ENCODE peak calls at places on chromosomes 6 and 20, in six cellular contexts. U, O, Z, V, W and A are unnamed samples.

GRCh38 chr6:13526718-13527668 is 39.6 kb upstream of the GFOD1 start:
- DNase-seq in V (peak), U (peak), O (no peak), Z (no peak), W (no peak), A (no peak)

GRCh38 chr6:37272834-37273566 is 15.1 kb upstream of the TMEM217 start:
- DNase-seq in V (no peak), W (no peak), U (no peak), Z (no peak), O (no peak), A (no peak)

GRCh38 chr6:136609878-136610706 is 59.9 kb upstream of the MAP7 start:
- DNase-seq in O (peak), U (peak), W (peak), V (peak), Z (no peak), A (no peak)

GRCh38 chr20:51575486-51575885 is 33.0 kb upstream of the NFATC2 start:
- DNase-seq in O (no peak), W (no peak), U (no peak), V (no peak), Z (no peak), A (no peak)

GRCh38 chr20:63850689-63851547 is 10.4 kb upstream of the ABHD16B start:
- DNase-seq in O (no peak), U (no peak), W (no peak), Z (peak), V (no peak), A (no peak)

GRCh38 chr6:147065786-147066185 is 138.4 kb upstream of the STXBP5 start:
- DNase-seq in O (no peak), W (no peak), V (no peak), Z (no peak), U (no peak), A (no peak)

GRCh38 chr20:11432407-11432806 is 485.3 kb upstream of the BTBD3 start:
- DNase-seq in Z (no peak), V (peak), W (no peak), O (no peak), U (peak), A (no peak)

GRCh38 chr6:106431972-106432371 is 71.5 kb downstream of the CRYBG1 start:
- DNase-seq in U (no peak), O (no peak), W (no peak), V (no peak), Z (no peak), A (no peak)

GRCh38 chr20:8524716-8525343 is 392.8 kb downstream of the PLCB1 start:
- DNase-seq in V (no peak), Z (no peak), W (no peak), O (no peak), U (no peak), A (no peak)

GRCh38 chr6:122800906-122801305 is 11.8 kb downstream of the SMPDL3A start:
- DNase-seq in W (no peak), O (no peak), V (no peak), U (no peak), Z (no peak), A (no peak)

GRCh38 chr6:68760941-68761676 is 126.0 kb downstream of the ADGRB3 start:
- DNase-seq in U (no peak), O (no peak), V (no peak), Z (no peak), W (no peak), A (no peak)

GRCh38 chr6:52538252-52538905 is 38.5 kb downstream of the TRAM2 start:
- DNase-seq in Z (no peak), O (no peak), U (no peak), W (no peak), V (no peak), A (no peak)

GRCh38 chr6:156731436-156731835 is 45.7 kb upstream of the ARID1B start:
- DNase-seq in Z (no peak), W (no peak), V (peak), O (no peak), U (peak), A (no peak)

GRCh38 chr6:30730611-30731435 is 10.7 kb downstream of the TUBB start:
- DNase-seq in Z (peak), V (peak), W (peak), O (no peak), U (peak), A (peak)

GRCh38 chr20:52193133-52193532 is 1.6 kb upstream of the ZFP64 start:
- DNase-seq in V (no peak), Z (no peak), O (no peak), W (no peak), U (no peak), A (no peak)

GRCh38 chr6:44342052-44342451 is 398 bp upstream of the SPATS1 start:
- DNase-seq in O (no peak), U (peak), V (no peak), W (no peak), Z (peak), A (peak)

GRCh38 chr6:21522773-21523490 is 70.6 kb upstream of the SOX4 start:
- DNase-seq in W (no peak), Z (no peak), O (no peak), V (no peak), U (no peak), A (no peak)

GRCh38 chr6:40506956-40507355 is 80.2 kb downstream of the LRFN2 start:
- DNase-seq in O (no peak), V (no peak), W (no peak), Z (no peak), U (no peak), A (no peak)

GRCh38 chr20:4802522-4802921 is 80.8 kb downstream of the PRND start:
- DNase-seq in V (no peak), O (no peak), U (no peak), Z (no peak), W (no peak), A (no peak)

DNA sequence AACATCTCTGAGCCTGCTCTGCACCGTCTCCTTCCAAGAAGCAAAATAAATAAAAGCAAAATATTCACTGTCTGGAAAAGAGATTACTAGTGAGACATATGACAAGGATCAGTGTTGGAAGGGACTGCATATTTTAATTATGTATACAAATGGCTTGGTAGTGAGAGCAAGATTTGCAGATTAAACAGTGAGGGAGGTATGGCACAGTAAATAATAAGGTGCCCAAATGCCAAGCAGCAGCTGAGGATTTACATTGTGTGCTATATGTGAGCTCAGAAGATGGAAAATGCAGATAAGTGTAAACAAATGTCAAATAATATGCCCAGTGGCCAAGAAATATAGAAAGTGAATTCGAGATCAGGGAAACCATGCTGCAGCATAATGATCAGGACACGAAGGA is 173.8 kb upstream of the NRSN1 start:
- DNase-seq in O (no peak), U (no peak), Z (no peak), V (no peak), W (no peak), A (no peak)
- TF ChIP-seq CTCF in O (no peak), U (no peak), Z (no peak), V (no peak), W (no peak), A (no peak)

GRCh38 chr6:169726049-169726400 is 1.7 kb upstream of the PHF10 start:
- DNase-seq in U (no peak), O (no peak), W (no peak), V (no peak), Z (no peak), A (no peak)
- H3K27ac ChIP-seq in U (peak), O (no peak), W (no peak), V (no peak), Z (peak), A (peak)

DNA sequence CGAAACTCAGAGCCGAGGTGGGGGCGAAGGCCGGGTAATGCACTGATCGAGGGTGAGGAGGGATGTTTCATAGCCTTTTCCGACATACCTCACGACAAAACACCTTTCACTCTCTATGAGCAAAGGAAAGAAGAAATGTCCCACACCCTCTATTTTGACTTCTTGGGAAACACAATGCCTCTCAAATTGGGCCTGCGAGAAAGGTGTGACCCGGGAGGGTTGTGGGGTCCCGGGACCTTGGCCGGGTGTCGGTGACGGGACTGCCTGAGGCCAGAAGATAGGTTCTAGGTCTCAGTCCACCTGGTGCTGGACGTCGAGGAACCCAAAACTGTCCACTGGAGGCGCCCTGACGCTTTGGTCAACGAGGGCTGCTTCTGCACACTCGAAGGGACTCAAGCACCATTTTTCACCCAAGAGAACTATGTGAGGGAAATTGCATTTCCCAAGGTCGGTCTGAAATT is 41.1 kb upstream of the OSTM1 start:
- DNase-seq in O (no peak), V (peak), W (peak), U (peak), Z (peak), A (no peak)
- H3K4me3 ChIP-seq in O (peak), V (peak), W (peak), U (no peak), Z (no peak), A (peak)

GRCh38 chr20:43514062-43514971 is 6.8 kb downstream of the L3MBTL1 start:
- DNase-seq in U (peak), V (peak), W (peak), O (peak), Z (peak), A (peak)
- TF ChIP-seq CTCF in U (peak), V (no peak), W (no peak), O (peak), Z (peak), A (no peak)

GRCh38 chr6:150719861-150720260 is 120.2 kb downstream of the PLEKHG1 start:
- DNase-seq in V (no peak), O (no peak), Z (no peak), W (no peak), U (no peak), A (no peak)
- H3K27ac ChIP-seq in V (peak), O (no peak), Z (no peak), W (no peak), U (no peak), A (no peak)

GRCh38 chr6:16700202-16700997 is 60.9 kb downstream of the ATXN1 start:
- DNase-seq in O (no peak), W (no peak), Z (no peak), U (peak), V (no peak), A (no peak)
- H3K4me3 ChIP-seq in O (peak), W (no peak), Z (peak), U (no peak), V (peak), A (peak)

GRCh38 chr6:96089173-96089572 is 73.4 kb downstream of the FUT9 start:
- DNase-seq in W (peak), O (no peak), U (no peak), Z (no peak), V (peak), A (no peak)
- TF ChIP-seq CTCF in W (peak), O (no peak), U (no peak), Z (no peak), V (peak), A (no peak)

GRCh38 chr6:29726795-29727194 is 3.6 kb downstream of the HLA-F start:
- DNase-seq in U (no peak), V (no peak), Z (no peak), O (no peak), W (no peak), A (no peak)

GRCh38 chr6:29722773-29723665 is at the start of gene HLA-F:
- DNase-seq in Z (peak), V (peak), U (peak), W (peak), O (peak), A (peak)

GRCh38 chr6:29724937-29725869 is 2.0 kb downstream of the HLA-F start:
- DNase-seq in V (no peak), U (no peak), Z (no peak), W (no peak), O (no peak), A (no peak)

GRCh38 chr6:29725981-29726380 is 2.7 kb downstream of the HLA-F start:
- DNase-seq in V (no peak), O (no peak), W (no peak), Z (no peak), U (no peak), A (no peak)

GRCh38 chr6:29723666-29724588 is 693 bp downstream of the HLA-F start:
- DNase-seq in O (no peak), W (peak), U (peak), Z (peak), V (no peak), A (peak)
- H3K27ac ChIP-seq in O (peak), W (peak), U (no peak), Z (peak), V (peak), A (peak)